ENCODE peak calls at places on chromosomes 12 and 14, in five cellular contexts. O is mesenchymal stem cell; C is CD4-positive, CD25-positive, alpha-beta regulatory T cell; H is small intestine; P is cardiac muscle cell. S is an unnamed sample.
A peak's percentile ranks its signal among the peaks of the same experiment; 100 is the strongest.

GRCh38 chr12:23472329-23472971 is 477.0 kb downstream of the SOX5 start:
- DNase-seq in O (no peak), C (no peak), H (no peak), P (no peak), S (no peak)

GRCh38 chr12:66863276-66863675 is 184.4 kb upstream of the GRIP1 start:
- DNase-seq in O (no peak), C (no peak), H (peak; percentile 78), P (no peak), S (no peak)

GRCh38 chr12:79344855-79345840 is 345.6 kb downstream of the PAWR start:
- DNase-seq in O (peak; percentile 26), C (no peak), H (peak; percentile 43), P (peak; percentile 26), S (no peak)

GRCh38 chr12:6970096-6970527 is 352 bp downstream of the PHB2 start:
- DNase-seq in O (no peak), C (peak; percentile 16), H (no peak), P (no peak), S (no peak)

GRCh38 chr12:16361142-16361783 is 13.8 kb downstream of the MGST1 start:
- DNase-seq in O (no peak), C (no peak), H (peak; percentile 54), P (no peak), S (no peak)

GRCh38 chr14:96126339-96126770 is 78.3 kb upstream of the BDKRB2 start:
- DNase-seq in O (peak; percentile 63), C (no peak), H (no peak), P (peak; percentile 46), S (no peak)

GRCh38 chr14:49928010-49928409 is 35.1 kb downstream of the ARF6 start:
- DNase-seq in O (no peak), C (no peak), H (no peak), P (no peak), S (no peak)

GRCh38 chr14:21068521-21069387 is 1.4 kb upstream of the ARHGEF40 start:
- DNase-seq in O (peak; percentile 66), C (peak; percentile 37), H (peak; percentile 68), P (peak; percentile 63), S (peak; percentile 45)

GRCh38 chr12:105462841-105463240 is 132.3 kb downstream of the C12orf75 start:
- DNase-seq in O (no peak), C (no peak), H (no peak), P (no peak), S (no peak)

GRCh38 chr14:77324289-77324688 is 3.5 kb downstream of the GSTZ1 start:
- DNase-seq in O (no peak), C (no peak), H (no peak), P (no peak), S (no peak)

GRCh38 chr12:68121143-68121542 is 38.4 kb downstream of the IFNG start:
- DNase-seq in O (no peak), C (no peak), H (no peak), P (no peak), S (no peak)

GRCh38 chr14:91897121-91897701 is 29.9 kb upstream of the TC2N start:
- DNase-seq in O (peak; percentile 63), C (no peak), H (no peak), P (peak; percentile 67), S (peak; percentile 84)

GRCh38 chr12:11658796-11659195 is 9.3 kb downstream of the ETV6 start:
- DNase-seq in O (peak; percentile 83), C (no peak), H (no peak), P (peak; percentile 42), S (no peak)

GRCh38 chr14:67680121-67680602 is 5.7 kb upstream of the VTI1B start:
- DNase-seq in O (peak; percentile 92), C (no peak), H (no peak), P (peak; percentile 92), S (no peak)

GRCh38 chr12:98736352-98737326 is 91.5 kb downstream of the APAF1 start:
- DNase-seq in O (peak; percentile 57), C (no peak), H (peak; percentile 5), P (no peak), S (no peak)

GRCh38 chr14:60350366-60350720 is 101.3 kb downstream of the PPM1A start:
- DNase-seq in O (no peak), C (no peak), H (no peak), P (peak; percentile 13), S (no peak)

GRCh38 chr12:54569995-54570531 is 18.4 kb downstream of the PPP1R1A start:
- DNase-seq in O (no peak), C (no peak), H (no peak), P (no peak), S (no peak)

GRCh38 chr12:61250303-61250702 is 1009.9 kb upstream of the USP15 start:
- DNase-seq in O (no peak), C (no peak), H (no peak), P (no peak), S (no peak)

GRCh38 chr14:61385002-61385685 is 63.8 kb downstream of the PRKCH start:
- DNase-seq in O (no peak), C (peak; percentile 35), H (peak; percentile 49), P (no peak), S (no peak)
- H3K4me1 ChIP-seq in O (peaks cover 3% of the 10 kb centered on the region), C (peaks cover 99% of the 10 kb centered on the region), H (peaks cover 3% of the 10 kb centered on the region), P (peaks cover 65% of the 10 kb centered on the region), S (no peaks in the 10 kb centered on the region)

GRCh38 chr12:59916988-59917387 is 321.2 kb downstream of the SLC16A7 start:
- DNase-seq in O (no peak), C (no peak), H (no peak), P (no peak), S (no peak)
- H3K9me3 ChIP-seq in O (peaks cover 9% of the 10 kb centered on the region), C (no peaks in the 10 kb centered on the region), H (no peaks in the 10 kb centered on the region), P (no peaks in the 10 kb centered on the region), S (no peaks in the 10 kb centered on the region)

GRCh38 chr14:93056840-93057585 is 58.7 kb downstream of the ITPK1 start:
- DNase-seq in O (no peak), C (no peak), H (peak; percentile 77), P (no peak), S (no peak)

GRCh38 chr14:93056166-93056839 is 59.4 kb downstream of the ITPK1 start:
- DNase-seq in O (peak; percentile 43), C (no peak), H (no peak), P (no peak), S (no peak)

GRCh38 chr14:93054006-93054405 is 61.7 kb downstream of the ITPK1 start:
- DNase-seq in O (no peak), C (no peak), H (peak; percentile 73), P (no peak), S (no peak)

GRCh38 chr14:93054876-93055275 is 60.8 kb downstream of the ITPK1 start:
- DNase-seq in O (no peak), C (no peak), H (no peak), P (no peak), S (no peak)

GRCh38 chr14:93055651-93056115 is 60.0 kb downstream of the ITPK1 start:
- DNase-seq in O (no peak), C (no peak), H (peak; percentile 99), P (no peak), S (no peak)
- H3K27ac ChIP-seq in O (no peak overlapping the region), C (no peak overlapping the region), H (peak overlapping the region; percentile 97), P (no peak overlapping the region), S (peak overlapping the region; percentile 72)

GRCh38 chr12:114672817-114673168 is 11.2 kb downstream of the TBX3 start:
- DNase-seq in O (no peak), C (no peak), H (no peak), P (no peak), S (no peak)
- H3K4me1 ChIP-seq in O (peaks cover 13% of the 10 kb centered on the region), C (no peaks in the 10 kb centered on the region), H (no peaks in the 10 kb centered on the region), P (peaks cover 74% of the 10 kb centered on the region), S (peaks cover 3% of the 10 kb centered on the region)